ENCODE peak calls at places on chromosomes 2 and 18, in ten cellular contexts. One of them, this sample, is unnamed.

GRCh38 chr2:172085460-172086159 is at the start of gene DLX1:
- DNase-seq in germinal center: no peak
- DNase-seq in ovary: no peak
- DNase-seq in activated naive CD8-positive, alpha-beta T cell treated with anti-CD3 and anti-CD28 coated beads, Interleukin-2, amount 10 ng/mL, durations not matched to agents 7 days and 5 days: peak; percentile 47
- DNase-seq in CD4-positive, alpha-beta memory T cell: no peak
- DNase-seq in psoas muscle: no peak
- DNase-seq in T-cell: no peak
- DNase-seq in T-helper 2 cell: no peak
- DNase-seq in stomach: no peak
- DNase-seq in lower lobe of right lung: no peak
- DNase-seq in this sample: peak; percentile 11

GRCh38 chr2:99481941-99482340 is 7.9 kb downstream of the REV1 start:
- DNase-seq in germinal center: no peak
- DNase-seq in ovary: no peak
- DNase-seq in activated naive CD8-positive, alpha-beta T cell treated with anti-CD3 and anti-CD28 coated beads, Interleukin-2, amount 10 ng/mL, durations not matched to agents 7 days and 5 days: no peak
- DNase-seq in CD4-positive, alpha-beta memory T cell: no peak
- DNase-seq in psoas muscle: no peak
- DNase-seq in T-cell: no peak
- DNase-seq in T-helper 2 cell: no peak
- DNase-seq in stomach: no peak
- DNase-seq in lower lobe of right lung: no peak
- DNase-seq in this sample: no peak

GRCh38 chr18:77114564-77115391 is 17.8 kb downstream of the MBP start:
- DNase-seq in germinal center: no peak
- DNase-seq in ovary: peak; percentile 80
- DNase-seq in activated naive CD8-positive, alpha-beta T cell treated with anti-CD3 and anti-CD28 coated beads, Interleukin-2, amount 10 ng/mL, durations not matched to agents 7 days and 5 days: no peak
- DNase-seq in CD4-positive, alpha-beta memory T cell: no peak
- DNase-seq in psoas muscle: peak; percentile 91
- DNase-seq in T-cell: no peak
- DNase-seq in T-helper 2 cell: no peak
- DNase-seq in stomach: peak; percentile 86
- DNase-seq in lower lobe of right lung: peak; percentile 95
- DNase-seq in this sample: no peak

GRCh38 chr2:175414872-175415487 is 233.5 kb upstream of the ATP5MC3 start:
- DNase-seq in germinal center: peak; percentile 8
- DNase-seq in ovary: peak; percentile 21
- DNase-seq in activated naive CD8-positive, alpha-beta T cell treated with anti-CD3 and anti-CD28 coated beads, Interleukin-2, amount 10 ng/mL, durations not matched to agents 7 days and 5 days: no peak
- DNase-seq in CD4-positive, alpha-beta memory T cell: no peak
- DNase-seq in psoas muscle: peak; percentile 22
- DNase-seq in T-cell: no peak
- DNase-seq in T-helper 2 cell: no peak
- DNase-seq in stomach: peak; percentile 27
- DNase-seq in lower lobe of right lung: peak; percentile 63
- DNase-seq in this sample: no peak

GRCh38 chr2:237677951-237678481 is 50.6 kb downstream of the LRRFIP1 start:
- DNase-seq in germinal center: peak; percentile 50
- DNase-seq in ovary: peak; percentile 73
- DNase-seq in activated naive CD8-positive, alpha-beta T cell treated with anti-CD3 and anti-CD28 coated beads, Interleukin-2, amount 10 ng/mL, durations not matched to agents 7 days and 5 days: no peak
- DNase-seq in CD4-positive, alpha-beta memory T cell: no peak
- DNase-seq in psoas muscle: no peak
- DNase-seq in T-cell: no peak
- DNase-seq in T-helper 2 cell: no peak
- DNase-seq in stomach: no peak
- DNase-seq in lower lobe of right lung: no peak
- DNase-seq in this sample: no peak

GRCh38 chr2:171703574-171704347 is 16.5 kb downstream of the DYNC1I2 start:
- DNase-seq in germinal center: peak; percentile 32
- DNase-seq in ovary: no peak
- DNase-seq in activated naive CD8-positive, alpha-beta T cell treated with anti-CD3 and anti-CD28 coated beads, Interleukin-2, amount 10 ng/mL, durations not matched to agents 7 days and 5 days: no peak
- DNase-seq in CD4-positive, alpha-beta memory T cell: peak; percentile 33
- DNase-seq in psoas muscle: no peak
- DNase-seq in T-cell: no peak
- DNase-seq in T-helper 2 cell: no peak
- DNase-seq in stomach: no peak
- DNase-seq in lower lobe of right lung: no peak
- DNase-seq in this sample: no peak

GRCh38 chr2:98664323-98664722 is 55.9 kb downstream of the UNC50 start:
- DNase-seq in germinal center: no peak
- DNase-seq in ovary: no peak
- DNase-seq in activated naive CD8-positive, alpha-beta T cell treated with anti-CD3 and anti-CD28 coated beads, Interleukin-2, amount 10 ng/mL, durations not matched to agents 7 days and 5 days: no peak
- DNase-seq in CD4-positive, alpha-beta memory T cell: peak; percentile 81
- DNase-seq in psoas muscle: no peak
- DNase-seq in T-cell: peak; percentile 26
- DNase-seq in T-helper 2 cell: peak; percentile 17
- DNase-seq in stomach: no peak
- DNase-seq in lower lobe of right lung: no peak
- DNase-seq in this sample: peak; percentile 78

GRCh38 chr2:224041554-224041953 is 2.5 kb upstream of the SERPINE2 start:
- DNase-seq in germinal center: no peak
- DNase-seq in ovary: no peak
- DNase-seq in activated naive CD8-positive, alpha-beta T cell treated with anti-CD3 and anti-CD28 coated beads, Interleukin-2, amount 10 ng/mL, durations not matched to agents 7 days and 5 days: no peak
- DNase-seq in CD4-positive, alpha-beta memory T cell: no peak
- DNase-seq in psoas muscle: no peak
- DNase-seq in T-cell: no peak
- DNase-seq in T-helper 2 cell: no peak
- DNase-seq in stomach: no peak
- DNase-seq in lower lobe of right lung: no peak
- DNase-seq in this sample: no peak

GRCh38 chr2:88452980-88453582 is 588 bp upstream of the FOXI3 start:
- DNase-seq in germinal center: no peak
- DNase-seq in ovary: no peak
- DNase-seq in activated naive CD8-positive, alpha-beta T cell treated with anti-CD3 and anti-CD28 coated beads, Interleukin-2, amount 10 ng/mL, durations not matched to agents 7 days and 5 days: no peak
- DNase-seq in CD4-positive, alpha-beta memory T cell: peak; percentile 8
- DNase-seq in psoas muscle: no peak
- DNase-seq in T-cell: peak; percentile 1
- DNase-seq in T-helper 2 cell: no peak
- DNase-seq in stomach: no peak
- DNase-seq in lower lobe of right lung: no peak
- DNase-seq in this sample: no peak

GRCh38 chr2:64406407-64406774 is 47.6 kb upstream of the LGALSL start:
- DNase-seq in germinal center: no peak
- DNase-seq in ovary: peak; percentile 28
- DNase-seq in activated naive CD8-positive, alpha-beta T cell treated with anti-CD3 and anti-CD28 coated beads, Interleukin-2, amount 10 ng/mL, durations not matched to agents 7 days and 5 days: no peak
- DNase-seq in CD4-positive, alpha-beta memory T cell: no peak
- DNase-seq in psoas muscle: no peak
- DNase-seq in T-cell: no peak
- DNase-seq in T-helper 2 cell: no peak
- DNase-seq in stomach: peak; percentile 45
- DNase-seq in lower lobe of right lung: no peak
- DNase-seq in this sample: no peak

GRCh38 chr2:201833796-201834195 is 27.5 kb downstream of the CDK15 start:
- DNase-seq in germinal center: no peak
- DNase-seq in ovary: no peak
- DNase-seq in activated naive CD8-positive, alpha-beta T cell treated with anti-CD3 and anti-CD28 coated beads, Interleukin-2, amount 10 ng/mL, durations not matched to agents 7 days and 5 days: no peak
- DNase-seq in CD4-positive, alpha-beta memory T cell: no peak
- DNase-seq in psoas muscle: no peak
- DNase-seq in T-cell: no peak
- DNase-seq in T-helper 2 cell: no peak
- DNase-seq in stomach: no peak
- DNase-seq in lower lobe of right lung: no peak
- DNase-seq in this sample: no peak

GRCh38 chr2:127220102-127220806 is at the start of gene CYP27C1:
- DNase-seq in germinal center: peak; percentile 24
- DNase-seq in ovary: no peak
- DNase-seq in activated naive CD8-positive, alpha-beta T cell treated with anti-CD3 and anti-CD28 coated beads, Interleukin-2, amount 10 ng/mL, durations not matched to agents 7 days and 5 days: peak; percentile 42
- DNase-seq in CD4-positive, alpha-beta memory T cell: no peak
- DNase-seq in psoas muscle: no peak
- DNase-seq in T-cell: peak; percentile 2
- DNase-seq in T-helper 2 cell: no peak
- DNase-seq in stomach: no peak
- DNase-seq in lower lobe of right lung: no peak
- DNase-seq in this sample: no peak

GRCh38 chr18:26489881-26490280 is 58.5 kb downstream of the KCTD1 start:
- DNase-seq in germinal center: no peak
- DNase-seq in ovary: no peak
- DNase-seq in activated naive CD8-positive, alpha-beta T cell treated with anti-CD3 and anti-CD28 coated beads, Interleukin-2, amount 10 ng/mL, durations not matched to agents 7 days and 5 days: no peak
- DNase-seq in CD4-positive, alpha-beta memory T cell: no peak
- DNase-seq in psoas muscle: no peak
- DNase-seq in T-cell: no peak
- DNase-seq in T-helper 2 cell: no peak
- DNase-seq in stomach: no peak
- DNase-seq in lower lobe of right lung: no peak
- DNase-seq in this sample: no peak

GRCh38 chr2:112760149-112760548 is 4.3 kb downstream of the CKAP2L start:
- DNase-seq in germinal center: no peak
- DNase-seq in ovary: no peak
- DNase-seq in activated naive CD8-positive, alpha-beta T cell treated with anti-CD3 and anti-CD28 coated beads, Interleukin-2, amount 10 ng/mL, durations not matched to agents 7 days and 5 days: no peak
- DNase-seq in CD4-positive, alpha-beta memory T cell: no peak
- DNase-seq in psoas muscle: no peak
- DNase-seq in T-cell: no peak
- DNase-seq in T-helper 2 cell: no peak
- DNase-seq in stomach: no peak
- DNase-seq in lower lobe of right lung: no peak
- DNase-seq in this sample: no peak

This sample was measured in naive thymus-derived CD4-positive, alpha-beta T cell.